ENCODE peak calls at places on chromosomes 11 and 22, in seven cellular contexts. K is right lobe of liver, G is HFFc6, L is BJ, W is pancreas, Z is B cell, I is lower leg skin. F is an unnamed sample.

GRCh38 chr11:47355283-47356128 is 3.0 kb upstream of the MYBPC3 start:
- DNase-seq in Z (no peak), G (peak; percentile 86), I (peak; percentile 91), L (peak; percentile 36), W (peak; percentile 94), K (peak; percentile 95), F (no peak)

GRCh38 chr11:134668076-134668475 is 256.0 kb upstream of the B3GAT1 start:
- DNase-seq in K (no peak), Z (no peak), W (no peak), L (no peak), I (no peak), G (no peak), F (no peak)

GRCh38 chr11:69413993-69414392 is 67.5 kb upstream of the LINC01488 start:
- DNase-seq in I (no peak), G (no peak), Z (no peak), K (no peak), W (no peak), L (no peak), F (no peak)

GRCh38 chr11:41382927-41383326 is 76.5 kb downstream of the LRRC4C start:
- DNase-seq in W (no peak), G (no peak), K (no peak), L (no peak), I (no peak), Z (no peak), F (no peak)

GRCh38 chr22:23125512-23126103 is 16.2 kb downstream of the RSPH14 start:
- DNase-seq in W (no peak), I (no peak), L (no peak), K (peak; percentile 45), Z (no peak), G (no peak), F (no peak)

GRCh38 chr11:23280088-23280487 is 419.8 kb upstream of the CCDC179 start:
- DNase-seq in W (no peak), I (no peak), G (peak; percentile 57), Z (no peak), K (no peak), L (no peak), F (no peak)

GRCh38 chr11:6647836-6648235 is 7.8 kb downstream of the DCHS1 start:
- DNase-seq in I (no peak), G (no peak), L (no peak), K (no peak), Z (no peak), W (no peak), F (no peak)

GRCh38 chr11:119671561-119672015 is 57.4 kb downstream of the NECTIN1 start:
- DNase-seq in L (no peak), G (peak; percentile 4), I (no peak), W (no peak), K (no peak), Z (no peak), F (no peak)

GRCh38 chr11:128691802-128692749 is 1.8 kb upstream of the FLI1 start:
- DNase-seq in Z (peak; percentile 28), G (no peak), I (no peak), K (no peak), W (no peak), L (no peak), F (no peak)

GRCh38 chr22:31055322-31056159 is 25.6 kb upstream of the SMTN start:
- DNase-seq in W (peak; percentile 80), K (peak; percentile 90), G (peak; percentile 94), L (peak; percentile 93), Z (no peak), I (peak; percentile 82), F (peak; percentile 93)

GRCh38 chr11:130008326-130008725 is 5.7 kb upstream of the PRDM10 start:
- DNase-seq in W (no peak), L (no peak), G (no peak), I (no peak), Z (no peak), K (no peak), F (no peak)

GRCh38 chr22:26549902-26550497 is 37.7 kb upstream of the TFIP11 start:
- DNase-seq in Z (no peak), W (no peak), G (peak; percentile 9), I (no peak), L (no peak), K (no peak), F (no peak)

GRCh38 chr11:30487200-30487898 is 98.8 kb downstream of the MPPED2 start:
- DNase-seq in I (peak; percentile 36), W (no peak), K (peak; percentile 43), G (no peak), L (no peak), Z (no peak), F (no peak)

GRCh38 chr22:44247346-44247745 is 65.4 kb downstream of the SHISAL1 start:
- DNase-seq in I (no peak), G (no peak), W (no peak), L (no peak), Z (no peak), K (no peak), F (peak; percentile 35)

GRCh38 chr22:50418624-50419023 is 56.2 kb downstream of the SBF1 start:
- DNase-seq in K (no peak), I (no peak), L (no peak), W (no peak), G (no peak), Z (no peak), F (no peak)
- TF ChIP-seq CTCF in K (no peak), I (no peak), L (no peak), W (no peak), G (no peak), Z (no peak), F (no peak)

DNA sequence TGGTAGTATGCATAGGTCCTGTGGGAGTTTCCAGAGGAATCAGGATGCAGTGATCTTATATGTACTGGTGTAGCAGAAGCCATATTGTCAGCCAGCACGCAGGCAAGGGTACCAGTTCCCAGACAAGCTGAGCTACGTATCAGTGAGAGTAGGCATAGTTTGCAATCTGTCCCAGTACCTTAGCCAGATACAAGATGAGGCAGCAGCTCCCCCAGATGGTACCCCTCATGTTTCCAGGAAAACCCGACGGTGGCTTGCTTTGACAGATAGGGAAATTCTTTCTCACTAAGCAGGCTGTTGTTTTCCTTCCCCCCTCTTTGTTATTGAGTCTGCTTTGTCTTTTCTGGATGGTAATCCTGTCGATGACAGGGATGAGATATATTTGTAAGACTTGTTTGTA is 109.7 kb upstream of the RRM1 start:
- DNase-seq in K (no peak), G (no peak), Z (peak; percentile 44), W (no peak), I (no peak), L (no peak), F (no peak)
- TF ChIP-seq CTCF in K (no peak), G (no peak), Z (peak; percentile 48), W (no peak), I (no peak), L (no peak), F (peak; percentile 16)

GRCh38 chr11:2102883-2103213 is 36.3 kb downstream of the IGF2 start:
- DNase-seq in K (no peak), I (no peak), W (no peak), Z (no peak), G (no peak), L (no peak), F (no peak)
- TF ChIP-seq CTCF in K (no peak), I (no peak), W (no peak), Z (no peak), G (no peak), L (no peak), F (no peak)

DNA sequence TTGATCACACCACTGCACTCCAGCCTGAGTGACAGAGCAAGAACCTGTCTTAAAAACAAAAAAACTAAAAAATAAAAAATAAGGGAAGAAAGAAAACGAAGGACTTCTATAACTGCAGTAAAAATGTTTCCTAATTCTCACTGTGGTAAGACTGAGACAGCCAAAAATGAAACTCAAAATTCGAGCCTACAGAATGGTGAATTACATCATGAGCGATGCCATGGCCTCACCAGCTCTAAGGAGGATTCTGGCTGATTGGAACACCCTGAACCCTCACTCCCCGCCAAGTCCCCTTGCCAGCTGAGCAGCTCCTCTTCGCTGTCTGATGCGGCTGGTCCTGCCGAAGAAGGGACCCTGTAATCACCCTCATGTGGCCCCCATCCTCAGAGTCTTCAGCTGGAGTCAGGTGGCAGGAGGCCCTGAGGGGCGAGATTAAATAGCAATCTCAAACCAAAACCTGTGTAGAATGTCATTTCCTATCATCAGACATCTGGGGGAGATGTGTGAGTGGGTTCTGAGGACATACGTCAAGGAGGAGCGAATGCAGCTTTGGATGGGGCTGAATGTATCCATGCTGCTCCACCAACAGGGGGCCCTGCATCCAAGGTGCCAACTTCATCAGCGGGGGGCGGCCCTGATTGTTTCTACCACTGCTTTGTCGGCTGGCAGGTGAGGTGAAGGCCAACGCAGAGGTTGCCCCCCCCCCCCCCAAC is 29.2 kb downstream of the PDGFB start:
- DNase-seq in I (no peak), K (no peak), W (no peak), G (no peak), L (no peak), Z (no peak), F (peak; percentile 52)
- TF ChIP-seq CTCF in I (no peak), K (peak; percentile 16), W (no peak), G (peak; percentile 61), L (peak; percentile 23), Z (no peak), F (peak; percentile 54)

DNA sequence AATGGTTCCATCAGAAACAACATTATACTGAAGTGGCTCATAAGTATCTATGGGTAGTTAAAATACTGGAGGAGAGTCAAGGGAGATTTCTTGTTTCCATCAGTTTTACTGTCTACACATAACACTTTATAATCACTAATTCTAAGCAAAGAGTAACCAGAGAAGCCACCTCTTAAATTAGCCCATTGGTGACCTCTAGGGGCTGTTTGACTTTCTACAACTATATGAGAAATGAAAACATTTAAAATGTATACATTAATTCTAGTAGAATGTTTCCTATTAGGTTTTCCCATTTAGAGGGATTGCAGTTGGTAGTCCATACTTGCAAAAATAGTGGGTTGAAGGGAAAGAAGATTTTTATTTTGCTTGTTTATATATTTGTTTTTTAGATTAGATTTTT is 504.3 kb downstream of the FAM181B start:
- DNase-seq in I (no peak), W (no peak), G (no peak), K (no peak), Z (peak; percentile 8), L (no peak), F (no peak)
- TF ChIP-seq CTCF in I (no peak), W (no peak), G (peak; percentile 24), K (peak; percentile 56), Z (peak; percentile 36), L (no peak), F (peak; percentile 76)

GRCh38 chr22:17638182-17638431 is 450 bp upstream of the BCL2L13 start:
- DNase-seq in G (no peak), W (no peak), Z (no peak), L (no peak), I (no peak), K (no peak), F (no peak)

GRCh38 chr22:17637490-17638181 is 921 bp upstream of the BCL2L13 start:
- DNase-seq in W (no peak), I (no peak), K (no peak), G (no peak), Z (no peak), L (no peak), F (no peak)

GRCh38 chr22:17633998-17634323 is 4.6 kb upstream of the BCL2L13 start:
- DNase-seq in L (no peak), W (no peak), K (no peak), Z (no peak), G (no peak), I (no peak), F (no peak)

GRCh38 chr22:17634696-17635095 is 3.9 kb upstream of the BCL2L13 start:
- DNase-seq in G (no peak), Z (no peak), I (no peak), L (no peak), K (no peak), W (no peak), F (no peak)

GRCh38 chr22:17638432-17639237 is at the start of gene BCL2L13:
- DNase-seq in W (peak; percentile 89), G (peak; percentile 84), K (peak; percentile 97), I (peak; percentile 89), L (no peak), Z (peak; percentile 95), F (peak; percentile 96)
- TF ChIP-seq CTCF in W (no peak), G (peak; percentile 25), K (no peak), I (no peak), L (peak; percentile 3), Z (no peak), F (no peak)